ENCODE peak calls at places on chromosome 5, in five cellular contexts. Z is Calu3; K is effector memory CD8-positive, alpha-beta T cell; U is hypothalamus; I is HT1080. J is an unnamed sample.

GRCh38 chr5:135445306-135445940 is 1.7 kb downstream of the DCANP1 start:
- DNase-seq in Z (no peak), K (no peak), U (no peak), I (no peak), J (no peak)

GRCh38 chr5:92687793-92688467 is 893.1 kb downstream of the NR2F1-AS1 start:
- DNase-seq in Z (peak; percentile 3), K (no peak), U (no peak), I (peak; percentile 9), J (no peak)

GRCh38 chr5:117590944-117591343 is 1016.3 kb upstream of the SEMA6A start:
- DNase-seq in Z (peak; percentile 17), K (no peak), U (no peak), I (peak; percentile 5), J (no peak)

GRCh38 chr5:14483504-14484157 is 98.0 kb upstream of the OTULINL start:
- DNase-seq in Z (no peak), K (no peak), U (no peak), I (no peak), J (no peak)

GRCh38 chr5:159095218-159095617 is 4.5 kb downstream of the EBF1 start:
- DNase-seq in Z (no peak), K (no peak), U (no peak), I (no peak), J (no peak)

GRCh38 chr5:75461679-75462078 is 49.8 kb downstream of the CERT1 start:
- DNase-seq in Z (no peak), K (no peak), U (no peak), I (peak; percentile 68), J (no peak)

GRCh38 chr5:41683181-41683580 is 172.8 kb upstream of the PLCXD3 start:
- DNase-seq in Z (no peak), K (no peak), U (no peak), I (no peak), J (no peak)

GRCh38 chr5:176734756-176735342 is 75.5 kb upstream of the UNC5A start:
- DNase-seq in Z (no peak), K (no peak), U (no peak), I (no peak), J (no peak)

GRCh38 chr5:68343421-68343826 is 127.9 kb downstream of the PIK3R1 start:
- DNase-seq in Z (peak; percentile 31), K (no peak), U (no peak), I (peak; percentile 67), J (no peak)

GRCh38 chr5:61245486-61245885 is 83.2 kb upstream of the SMIM15 start:
- DNase-seq in Z (peak; percentile 51), K (no peak), U (no peak), I (no peak), J (no peak)

GRCh38 chr5:1400211-1400855 is 44.9 kb downstream of the SLC6A3 start:
- DNase-seq in Z (no peak), K (no peak), U (no peak), I (no peak), J (no peak)

GRCh38 chr5:78985407-78986223 is 505 bp upstream of the ARSB start:
- DNase-seq in Z (peak; percentile 61), K (peak; percentile 31), U (no peak), I (peak; percentile 76), J (peak; percentile 41)

GRCh38 chr5:135433626-135434426 is 13.3 kb downstream of the DCANP1 start:
- DNase-seq in Z (no peak), K (no peak), U (no peak), I (no peak), J (no peak)

GRCh38 chr5:90598300-90598699 is 39.7 kb downstream of the ADGRV1 start:
- DNase-seq in Z (no peak), K (no peak), U (no peak), I (no peak), J (no peak)

GRCh38 chr5:72752909-72753308 is 63.6 kb upstream of the TNPO1 start:
- DNase-seq in Z (no peak), K (no peak), U (no peak), I (no peak), J (no peak)

GRCh38 chr5:176578391-176578808 is 29.3 kb downstream of the CDHR2 start:
- DNase-seq in Z (peak; percentile 28), K (peak; percentile 21), U (no peak), I (peak; percentile 48), J (no peak)

GRCh38 chr5:112634796-112635195 is 102.9 kb upstream of the APC start:
- DNase-seq in Z (no peak), K (no peak), U (no peak), I (no peak), J (no peak)

GRCh38 chr5:125190232-125191051 is 444.0 kb upstream of the ZNF608 start:
- DNase-seq in Z (no peak), K (no peak), U (no peak), I (peak; percentile 18), J (no peak)

GRCh38 chr5:167582916-167583315 is 708.5 kb upstream of the WWC1 start:
- DNase-seq in Z (no peak), K (no peak), U (no peak), I (no peak), J (no peak)

GRCh38 chr5:73969195-73970059 is 343.4 kb downstream of the ARHGEF28 start:
- DNase-seq in Z (no peak), K (no peak), U (no peak), I (no peak), J (no peak)

GRCh38 chr5:73197637-73198257 is 24.8 kb downstream of the TMEM174 start:
- DNase-seq in Z (no peak), K (no peak), U (no peak), I (no peak), J (no peak)

GRCh38 chr5:109612278-109612905 is 77.3 kb upstream of the MAN2A1 start:
- DNase-seq in Z (no peak), K (no peak), U (peak; percentile 9), I (no peak), J (peak; percentile 46)

GRCh38 chr5:10319202-10319851 is 11.6 kb upstream of the CMBL start:
- DNase-seq in Z (no peak), K (no peak), U (no peak), I (no peak), J (no peak)

GRCh38 chr5:95285406-95285761 is 490 bp upstream of the MCTP1 start:
- DNase-seq in Z (no peak), K (no peak), U (no peak), I (no peak), J (no peak)

GRCh38 chr5:138985256-138985655 is 110.1 kb upstream of the LRRTM2 start:
- DNase-seq in Z (peak; percentile 22), K (no peak), U (no peak), I (peak; percentile 63), J (no peak)

GRCh38 chr5:59296317-59297264 is 596.9 kb downstream of the PDE4D start:
- DNase-seq in Z (no peak), K (no peak), U (no peak), I (peak; percentile 57), J (no peak)

GRCh38 chr5:1855075-1855474 is 27.6 kb downstream of the IRX4 start:
- DNase-seq in Z (no peak), K (no peak), U (no peak), I (no peak), J (no peak)

GRCh38 chr5:172403191-172403794 is 51.0 kb downstream of the SH3PXD2B start:
- DNase-seq in Z (no peak), K (no peak), U (peak; percentile 63), I (no peak), J (peak; percentile 87)

GRCh38 chr5:40669606-40670005 is 10.1 kb upstream of the PTGER4 start:
- DNase-seq in Z (no peak), K (no peak), U (no peak), I (no peak), J (no peak)

GRCh38 chr5:95113489-95113888 is 171.4 kb downstream of the MCTP1 start:
- DNase-seq in Z (no peak), K (no peak), U (no peak), I (peak; percentile 70), J (no peak)

GRCh38 chr5:72244862-72245371 is 75.1 kb downstream of the MRPS27 start:
- DNase-seq in Z (peak; percentile 26), K (no peak), U (no peak), I (peak; percentile 59), J (no peak)

GRCh38 chr5:99088309-99088708 is 159.5 kb upstream of the CHD1 start:
- DNase-seq in Z (no peak), K (no peak), U (no peak), I (peak; percentile 34), J (no peak)

GRCh38 chr5:62308439-62308838 is 2.4 kb downstream of the KIF2A start:
- DNase-seq in Z (no peak), K (no peak), U (no peak), I (no peak), J (no peak)

GRCh38 chr5:147188200-147189108 is 46.4 kb upstream of the STK32A start:
- DNase-seq in Z (peak; percentile 78), K (peak; percentile 61), U (peak; percentile 44), I (peak; percentile 37), J (peak; percentile 36)

GRCh38 chr5:125033602-125034001 is 287.2 kb upstream of the ZNF608 start:
- DNase-seq in Z (no peak), K (no peak), U (no peak), I (no peak), J (no peak)

GRCh38 chr5:82815871-82816270 is 261.3 kb downstream of the TMEM167A start:
- DNase-seq in Z (no peak), K (no peak), U (no peak), I (no peak), J (no peak)

GRCh38 chr5:10546186-10546585 is 17.7 kb upstream of the ANKRD33B start:
- DNase-seq in Z (no peak), K (no peak), U (no peak), I (no peak), J (no peak)

GRCh38 chr5:134503937-134504437 is 21.5 kb upstream of the JADE2 start:
- DNase-seq in Z (no peak), K (no peak), U (no peak), I (no peak), J (no peak)